ENCODE peak calls at places on chromosomes 2 and 18, in ten cellular contexts. K, T, A, I, E, B, O, H, F and N are unnamed samples.

GRCh38 chr2:25632396-25632795 is 41.0 kb downstream of the DTNB start:
- DNase-seq in O (no peak), H (no peak), B (no peak), A (no peak), K (no peak), F (no peak), I (no peak), T (no peak), E (no peak), N (no peak)

GRCh38 chr2:15364561-15364960 is 196.6 kb downstream of the NBAS start:
- DNase-seq in H (no peak), O (no peak), B (no peak), K (no peak), I (no peak), A (no peak), F (no peak), E (no peak), T (no peak), N (no peak)

GRCh38 chr2:170660406-170660805 is 54.7 kb upstream of the SP5 start:
- DNase-seq in E (no peak), H (peak), O (no peak), K (no peak), I (no peak), T (no peak), B (no peak), A (no peak), F (no peak), N (no peak)

GRCh38 chr2:32357545-32358482 is 991 bp downstream of the BIRC6 start:
- DNase-seq in B (peak), A (peak), O (peak), K (peak), E (peak), T (peak), F (peak), H (peak), I (peak), N (peak)

GRCh38 chr2:18456026-18456425 is 104.4 kb downstream of the RDH14 start:
- DNase-seq in H (no peak), E (no peak), B (no peak), I (no peak), T (no peak), A (no peak), O (no peak), F (no peak), K (no peak), N (no peak)

GRCh38 chr2:240799183-240799740 is 20.8 kb downstream of the KIF1A start:
- DNase-seq in A (no peak), E (no peak), B (no peak), O (no peak), H (no peak), K (no peak), I (no peak), T (no peak), F (no peak), N (peak)

GRCh38 chr2:202133556-202134245 is 60.6 kb downstream of the KIAA2012 start:
- DNase-seq in F (no peak), T (no peak), B (no peak), I (no peak), H (no peak), E (no peak), A (no peak), K (no peak), O (no peak), N (no peak)

GRCh38 chr2:105681927-105682326 is 62.8 kb upstream of the NCK2 start:
- DNase-seq in B (no peak), A (no peak), I (no peak), H (no peak), E (no peak), K (no peak), T (no peak), F (no peak), O (no peak), N (no peak)

GRCh38 chr2:236858661-236859060 is 227.0 kb upstream of the COPS8 start:
- DNase-seq in F (no peak), A (no peak), H (no peak), K (no peak), B (no peak), T (no peak), I (no peak), E (no peak), O (no peak), N (no peak)

GRCh38 chr18:35620765-35621164 is 39.2 kb downstream of the GALNT1 start:
- DNase-seq in E (no peak), F (no peak), H (no peak), K (no peak), T (no peak), B (no peak), I (no peak), A (peak), O (no peak), N (no peak)

GRCh38 chr2:64692401-64692800 is 38.7 kb upstream of the SERTAD2 start:
- DNase-seq in I (no peak), K (no peak), E (no peak), T (no peak), H (no peak), A (no peak), B (no peak), O (no peak), F (no peak), N (no peak)

GRCh38 chr2:149180226-149180875 is 141.9 kb downstream of the LYPD6B start:
- DNase-seq in K (no peak), O (no peak), F (no peak), E (peak), T (no peak), A (no peak), H (peak), B (no peak), I (no peak), N (no peak)

GRCh38 chr2:203122317-203122998 is 107.8 kb downstream of the NBEAL1 start:
- DNase-seq in H (no peak), T (no peak), F (no peak), B (peak), K (no peak), O (no peak), I (no peak), E (peak), A (no peak), N (no peak)

GRCh38 chr18:57446322-57446721 is 11.1 kb downstream of the ONECUT2 start:
- DNase-seq in T (no peak), F (peak), I (peak), H (no peak), K (no peak), E (no peak), A (no peak), O (no peak), B (peak), N (no peak)

GRCh38 chr2:46545015-46545839 is 65.9 kb downstream of the TMEM247 start:
- DNase-seq in I (no peak), A (no peak), O (no peak), H (no peak), B (peak), T (no peak), K (no peak), E (no peak), F (no peak), N (no peak)

GRCh38 chr2:239629936-239630617 is 229.3 kb upstream of the HDAC4 start:
- DNase-seq in O (no peak), F (no peak), A (no peak), E (no peak), K (no peak), T (no peak), I (no peak), H (no peak), B (no peak), N (no peak)

GRCh38 chr18:15165048-15165447 is 417.1 kb downstream of the ANKRD30B start:
- DNase-seq in H (no peak), A (no peak), F (no peak), B (no peak), E (no peak), I (no peak), O (no peak), K (no peak), T (no peak), N (no peak)

GRCh38 chr2:14540003-14540402 is 92.5 kb upstream of the LRATD1 start:
- DNase-seq in O (no peak), T (no peak), B (no peak), K (no peak), A (no peak), H (no peak), F (no peak), E (no peak), I (no peak), N (no peak)

GRCh38 chr2:42198466-42198865 is 29.3 kb downstream of the EML4 start:
- DNase-seq in K (no peak), I (no peak), O (no peak), B (no peak), H (no peak), A (no peak), F (no peak), T (no peak), E (no peak), N (no peak)

GRCh38 chr2:209441541-209441940 is 17.7 kb downstream of the MAP2 start:
- DNase-seq in B (no peak), A (no peak), O (no peak), I (no peak), E (no peak), F (no peak), H (peak), K (no peak), T (no peak), N (no peak)

GRCh38 chr2:186307871-186308270 is 178.2 kb upstream of the ZC3H15 start:
- DNase-seq in I (no peak), T (no peak), E (no peak), K (no peak), A (no peak), B (no peak), H (no peak), O (no peak), F (no peak), N (no peak)

GRCh38 chr2:7992612-7993596 is 689.0 kb upstream of the ID2 start:
- DNase-seq in O (no peak), E (no peak), T (no peak), F (no peak), I (no peak), K (no peak), A (no peak), H (no peak), B (peak), N (no peak)

GRCh38 chr2:211869134-211869533 is 669.5 kb downstream of the ERBB4 start:
- DNase-seq in H (no peak), I (no peak), O (no peak), E (no peak), F (no peak), B (no peak), A (no peak), T (no peak), K (no peak), N (no peak)

GRCh38 chr2:203585541-203585940 is 50.4 kb upstream of the RAPH1 start:
- DNase-seq in T (no peak), H (no peak), F (no peak), O (no peak), E (no peak), B (no peak), K (no peak), A (no peak), I (no peak), N (no peak)

GRCh38 chr2:25341753-25342371 is at the start of gene DNMT3A:
- DNase-seq in B (peak), A (peak), O (peak), F (peak), K (peak), I (peak), T (peak), E (peak), H (peak), N (peak)

GRCh38 chr2:7057865-7058400 is 140.7 kb downstream of the RNF144A start:
- DNase-seq in H (no peak), K (no peak), E (no peak), O (no peak), A (no peak), F (peak), I (no peak), B (no peak), T (no peak), N (no peak)

GRCh38 chr2:101063753-101064502 is 61.8 kb downstream of the RPL31 start:
- DNase-seq in I (no peak), K (no peak), T (no peak), H (peak), F (no peak), E (no peak), O (no peak), A (no peak), B (no peak), N (no peak)

GRCh38 chr2:235605306-235605998 is 111.6 kb downstream of the AGAP1 start:
- DNase-seq in A (peak), H (peak), B (peak), K (no peak), F (no peak), E (peak), I (peak), O (no peak), T (peak), N (no peak)

GRCh38 chr18:70982292-70982691 is 693.4 kb downstream of the SOCS6 start:
- DNase-seq in K (no peak), H (no peak), E (no peak), B (no peak), O (no peak), A (no peak), F (no peak), T (no peak), I (no peak), N (no peak)

GRCh38 chr18:63646916-63647315 is 2.9 kb upstream of the SERPINB4 start:
- DNase-seq in O (no peak), F (no peak), E (no peak), H (no peak), B (no peak), K (no peak), T (no peak), I (no peak), A (no peak), N (no peak)

GRCh38 chr2:20065885-20066602 is 14.6 kb upstream of the LAPTM4A start:
- DNase-seq in B (peak), I (peak), A (peak), K (no peak), H (peak), F (no peak), T (peak), E (peak), O (no peak), N (no peak)

GRCh38 chr2:67567866-67568265 is 170.7 kb downstream of the ETAA1 start:
- DNase-seq in H (no peak), B (no peak), K (no peak), F (no peak), A (no peak), E (no peak), I (no peak), O (no peak), T (no peak), N (no peak)

GRCh38 chr18:23095463-23095862 is 39.8 kb upstream of the CABLES1 start:
- DNase-seq in E (no peak), F (no peak), K (no peak), A (no peak), H (no peak), T (no peak), O (no peak), I (no peak), B (no peak), N (no peak)

GRCh38 chr2:41116106-41116797 is 664.4 kb upstream of the SLC8A1 start:
- DNase-seq in E (no peak), T (no peak), H (peak), B (no peak), A (no peak), I (no peak), K (no peak), O (no peak), F (no peak), N (no peak)

GRCh38 chr2:117553448-117553847 is 261.0 kb upstream of the DDX18 start:
- DNase-seq in K (no peak), H (no peak), T (no peak), F (no peak), A (no peak), B (no peak), I (no peak), E (no peak), O (no peak), N (no peak)

GRCh38 chr2:82340578-82341053 is 2036.1 kb upstream of the LRRTM1 start:
- DNase-seq in A (no peak), K (no peak), I (no peak), F (no peak), E (no peak), O (no peak), H (no peak), B (no peak), T (no peak), N (no peak)